ENCODE peak calls at places on chromosomes 2 and 18, in ten cellular contexts. T is heart left ventricle, R is upper lobe of right lung, O is PC-9, M is kidney epithelial cell, V is left ventricle myocardium inferior, L is choroid plexus epithelial cell, I is Calu3, Z is cardiac muscle cell, K is endothelial cell. S is an unnamed sample.

GRCh38 chr18:51651761-51652160 is 454.3 kb upstream of the MEX3C start:
- DNase-seq in T (no peak), R (no peak), O (no peak), M (no peak), V (no peak), L (no peak), I (no peak), Z (no peak), K (no peak), S (no peak)

GRCh38 chr2:47512581-47513083 is 109.7 kb downstream of the MSH2 start:
- DNase-seq in T (no peak), R (no peak), O (peak; percentile 56), M (no peak), V (no peak), L (peak; percentile 58), I (peak; percentile 13), Z (no peak), K (peak; percentile 9), S (no peak)

GRCh38 chr2:152594022-152594712 is 123.1 kb downstream of the PRPF40A start:
- DNase-seq in T (peak; percentile 44), R (no peak), O (no peak), M (no peak), V (no peak), L (no peak), I (no peak), Z (no peak), K (no peak), S (no peak)

GRCh38 chr18:3297025-3297984 is 35.4 kb downstream of the MYL12B start:
- DNase-seq in T (peak; percentile 76), R (peak; percentile 94), O (peak; percentile 94), M (peak; percentile 88), V (peak; percentile 72), L (peak; percentile 98), I (peak; percentile 94), Z (peak; percentile 91), K (peak; percentile 89), S (peak; percentile 73)

GRCh38 chr2:71538241-71538640 is 84.9 kb downstream of the DYSF start:
- DNase-seq in T (no peak), R (peak; percentile 26), O (no peak), M (no peak), V (no peak), L (no peak), I (no peak), Z (no peak), K (no peak), S (peak; percentile 4)

GRCh38 chr2:156437272-156437671 is 1.1 kb downstream of the GPD2 start:
- DNase-seq in T (no peak), R (no peak), O (no peak), M (no peak), V (no peak), L (peak; percentile 85), I (no peak), Z (no peak), K (no peak), S (peak; percentile 23)

GRCh38 chr2:158486970-158487325 is 30.2 kb downstream of the PKP4 start:
- DNase-seq in T (no peak), R (no peak), O (no peak), M (no peak), V (no peak), L (no peak), I (no peak), Z (no peak), K (no peak), S (no peak)

GRCh38 chr2:145764631-145765030 is 1244.7 kb upstream of the ZEB2 start:
- DNase-seq in T (peak; percentile 36), R (no peak), O (no peak), M (no peak), V (peak; percentile 60), L (no peak), I (no peak), Z (no peak), K (no peak), S (peak; percentile 33)

GRCh38 chr18:55053976-55054375 is 94.7 kb upstream of the CCDC68 start:
- DNase-seq in T (no peak), R (no peak), O (no peak), M (no peak), V (no peak), L (no peak), I (no peak), Z (no peak), K (no peak), S (no peak)

GRCh38 chr2:158464426-158465281 is 7.9 kb downstream of the PKP4 start:
- DNase-seq in T (no peak), R (no peak), O (no peak), M (no peak), V (no peak), L (peak; percentile 52), I (no peak), Z (no peak), K (no peak), S (no peak)

GRCh38 chr2:30139131-30139870 is 7.5 kb upstream of the YPEL5 start:
- DNase-seq in T (no peak), R (no peak), O (no peak), M (no peak), V (no peak), L (no peak), I (no peak), Z (no peak), K (no peak), S (no peak)

GRCh38 chr2:30136729-30137444 is 9.9 kb upstream of the YPEL5 start:
- DNase-seq in T (no peak), R (no peak), O (no peak), M (no peak), V (no peak), L (no peak), I (no peak), Z (no peak), K (no peak), S (no peak)

GRCh38 chr2:30135541-30135940 is 11.3 kb upstream of the YPEL5 start:
- DNase-seq in T (no peak), R (no peak), O (no peak), M (no peak), V (no peak), L (no peak), I (no peak), Z (no peak), K (no peak), S (no peak)

DNA sequence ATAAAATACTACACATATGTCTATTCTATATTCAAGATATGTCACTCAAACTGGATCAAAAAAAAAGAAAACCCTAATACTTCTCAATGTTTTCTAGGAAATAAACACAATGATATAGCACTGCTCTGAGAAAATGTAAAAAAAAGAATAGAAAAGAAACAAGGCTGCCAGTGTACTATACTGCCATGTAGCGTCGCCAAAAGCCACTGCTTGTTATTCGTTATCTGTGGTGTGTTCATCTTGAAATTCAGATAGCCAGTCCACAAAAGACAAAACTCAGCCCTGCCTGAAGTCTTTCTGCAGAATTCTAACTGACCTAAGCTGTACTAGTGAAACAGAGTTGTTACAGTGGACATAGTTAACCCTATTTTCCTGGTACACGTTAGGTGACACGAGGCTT is 12.2 kb upstream of the YPEL5 start:
- DNase-seq in T (no peak), R (no peak), O (no peak), M (no peak), V (no peak), L (no peak), I (no peak), Z (no peak), K (no peak), S (no peak)
- TF ChIP-seq CTCF in T (no peak), R (no peak), O (no peak), M (no peak), V (no peak), L (no peak), I (no peak), Z (no peak), K (no peak), S (no peak)

DNA sequence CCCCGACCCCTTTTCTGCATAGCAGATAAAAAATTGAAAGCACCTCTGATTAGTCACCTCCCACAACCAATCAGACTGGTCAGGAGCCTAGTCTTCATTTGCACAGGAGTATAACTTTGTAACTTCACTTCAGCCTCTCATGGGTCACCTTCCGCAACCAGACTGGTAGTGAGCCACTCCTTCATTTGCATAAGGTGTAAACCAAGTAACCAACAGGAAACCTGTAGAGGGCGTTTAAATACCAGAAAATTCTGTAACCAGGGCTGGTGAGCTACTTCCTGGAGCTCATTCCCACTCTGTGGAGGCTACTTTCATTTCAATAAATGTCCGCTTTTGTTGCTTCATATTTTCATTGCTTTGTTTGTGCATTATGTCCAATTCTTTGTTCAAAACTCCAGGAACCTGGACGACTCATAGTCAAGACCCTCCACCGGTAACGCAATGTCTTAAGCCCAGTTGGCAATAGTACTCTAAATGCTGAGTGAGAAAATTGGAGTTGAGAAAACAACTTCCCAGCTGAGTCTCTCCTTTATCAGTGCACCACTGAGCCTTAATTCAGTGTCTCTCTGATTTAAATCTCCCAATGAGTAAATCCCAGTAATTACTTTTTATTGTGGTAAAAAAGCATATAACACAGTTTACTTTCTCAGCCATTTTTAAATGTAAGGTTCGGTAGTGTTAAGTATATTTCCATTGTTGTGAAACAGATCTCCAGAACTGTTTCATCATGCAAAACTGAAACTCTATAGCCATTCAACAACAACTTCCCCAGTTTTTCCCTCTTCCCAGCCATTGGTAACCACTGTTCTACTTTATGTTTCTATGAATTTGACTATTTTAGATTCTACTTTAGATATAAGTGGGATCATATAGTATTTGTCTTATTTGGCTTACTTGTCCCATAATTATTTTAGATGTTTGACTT is 392.7 kb upstream of the SLC8A1 start:
- DNase-seq in T (no peak), R (no peak), O (peak; percentile 61), M (no peak), V (no peak), L (peak; percentile 17), I (no peak), Z (peak; percentile 28), K (no peak), S (no peak)
- TF ChIP-seq CTCF in T (no peak), R (peak; percentile 37), O (peak; percentile 40), M (no peak), V (no peak), L (peak; percentile 20), I (no peak), Z (no peak), K (peak; percentile 19), S (no peak)

GRCh38 chr2:3738454-3738853 is 35.1 kb downstream of the DCDC2C start:
- DNase-seq in T (no peak), R (no peak), O (peak; percentile 39), M (no peak), V (no peak), L (peak; percentile 74), I (peak; percentile 30), Z (peak; percentile 47), K (peak; percentile 45), S (no peak)
- TF ChIP-seq CTCF in T (no peak), R (no peak), O (peak; percentile 53), M (peak; percentile 34), V (peak; percentile 21), L (peak; percentile 74), I (no peak), Z (peak; percentile 17), K (no peak), S (no peak)

DNA sequence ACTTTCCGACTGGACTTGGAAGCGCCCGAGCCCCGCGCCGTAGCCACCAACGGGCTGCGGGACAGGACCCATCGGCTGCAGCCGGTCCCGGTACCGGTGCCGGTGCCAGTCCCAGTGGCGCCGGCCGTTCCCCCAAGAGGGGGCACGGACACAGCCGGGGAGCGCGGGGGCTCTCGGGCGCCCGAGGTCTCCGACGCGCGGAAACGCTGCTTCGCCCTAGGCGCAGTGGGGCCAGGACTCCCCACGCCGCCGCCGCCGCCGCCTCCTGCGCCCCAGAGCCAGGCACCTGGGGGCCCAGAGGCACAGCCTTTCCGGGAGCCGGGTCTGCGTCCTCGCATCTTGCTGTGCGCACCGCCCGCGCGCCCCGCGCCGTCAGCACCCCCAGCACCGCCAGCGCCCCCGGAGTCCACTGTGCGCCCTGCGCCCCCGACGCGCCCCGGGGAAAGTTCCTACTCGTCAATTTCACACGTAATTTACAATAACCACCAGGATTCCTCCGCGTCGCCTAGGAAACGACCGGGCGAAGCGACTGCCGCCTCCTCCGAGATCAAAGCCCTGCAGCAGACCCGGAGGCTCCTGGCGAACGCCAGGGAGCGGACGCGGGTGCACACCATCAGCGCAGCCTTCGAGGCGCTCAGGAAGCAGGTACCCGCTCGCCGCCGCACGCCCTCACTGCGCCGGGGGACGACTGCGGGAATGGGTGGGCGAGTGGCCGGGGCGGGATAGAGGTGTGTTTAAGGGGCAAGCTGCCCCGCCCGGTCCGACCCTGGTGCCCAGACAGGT is 713 bp downstream of the ATOH8 start:
- DNase-seq in T (no peak), R (peak; percentile 78), O (no peak), M (no peak), V (peak; percentile 29), L (peak; percentile 60), I (peak; percentile 30), Z (peak; percentile 65), K (peak; percentile 56), S (no peak)
- TF ChIP-seq CTCF in T (peak; percentile 20), R (peak; percentile 31), O (no peak), M (peak; percentile 6), V (peak; percentile 39), L (no peak), I (no peak), Z (peak; percentile 4), K (no peak), S (no peak)